ENCODE peak calls at places on chromosomes 5 and 9, in nine cellular contexts. One of them, this sample, is unnamed.

GRCh38 chr9:21555911-21556310 is 73.8 kb upstream of the IFNE start:
- DNase-seq in dermis microvascular lymphatic vessel endothelial cell: no peak
- DNase-seq in IMR-90: no peak
- DNase-seq in BE2C: no peak
- DNase-seq in myocyte: no peak
- DNase-seq in G401: no peak
- DNase-seq in Kasumi-1: no peak
- DNase-seq in nucleus accumbens: no peak
- DNase-seq in A172: no peak
- DNase-seq in this sample: no peak

GRCh38 chr5:180178516-180179398 is 30.3 kb downstream of the RASGEF1C start:
- DNase-seq in dermis microvascular lymphatic vessel endothelial cell: no peak
- DNase-seq in IMR-90: no peak
- DNase-seq in BE2C: no peak
- DNase-seq in myocyte: no peak
- DNase-seq in G401: peak; percentile 87
- DNase-seq in Kasumi-1: no peak
- DNase-seq in nucleus accumbens: no peak
- DNase-seq in A172: no peak
- DNase-seq in this sample: no peak

GRCh38 chr9:38024036-38024681 is 44.9 kb downstream of the SHB start:
- DNase-seq in dermis microvascular lymphatic vessel endothelial cell: no peak
- DNase-seq in IMR-90: peak; percentile 94
- DNase-seq in BE2C: peak; percentile 85
- DNase-seq in myocyte: peak; percentile 63
- DNase-seq in G401: no peak
- DNase-seq in Kasumi-1: no peak
- DNase-seq in nucleus accumbens: peak; percentile 61
- DNase-seq in A172: no peak
- DNase-seq in this sample: peak; percentile 87

GRCh38 chr5:75566710-75567309 is 44.4 kb upstream of the ANKDD1B start:
- DNase-seq in dermis microvascular lymphatic vessel endothelial cell: peak; percentile 96
- DNase-seq in IMR-90: peak; percentile 96
- DNase-seq in BE2C: no peak
- DNase-seq in myocyte: peak; percentile 71
- DNase-seq in G401: no peak
- DNase-seq in Kasumi-1: peak; percentile 92
- DNase-seq in nucleus accumbens: no peak
- DNase-seq in A172: peak; percentile 96
- DNase-seq in this sample: no peak

GRCh38 chr5:150377964-150378694 is 20.6 kb downstream of the TCOF1 start:
- DNase-seq in dermis microvascular lymphatic vessel endothelial cell: no peak
- DNase-seq in IMR-90: peak; percentile 99
- DNase-seq in BE2C: no peak
- DNase-seq in myocyte: peak; percentile 87
- DNase-seq in G401: no peak
- DNase-seq in Kasumi-1: no peak
- DNase-seq in nucleus accumbens: no peak
- DNase-seq in A172: peak; percentile 82
- DNase-seq in this sample: no peak

GRCh38 chr5:8500426-8500825 is 631.5 kb downstream of the MTRR start:
- DNase-seq in dermis microvascular lymphatic vessel endothelial cell: no peak
- DNase-seq in IMR-90: peak; percentile 20
- DNase-seq in BE2C: no peak
- DNase-seq in myocyte: peak; percentile 76
- DNase-seq in G401: no peak
- DNase-seq in Kasumi-1: no peak
- DNase-seq in nucleus accumbens: no peak
- DNase-seq in A172: no peak
- DNase-seq in this sample: no peak

GRCh38 chr9:129253820-129254381 is 75.8 kb upstream of the IER5L start:
- DNase-seq in dermis microvascular lymphatic vessel endothelial cell: no peak
- DNase-seq in IMR-90: no peak
- DNase-seq in BE2C: peak; percentile 28
- DNase-seq in myocyte: peak; percentile 75
- DNase-seq in G401: peak; percentile 72
- DNase-seq in Kasumi-1: no peak
- DNase-seq in nucleus accumbens: peak; percentile 35
- DNase-seq in A172: no peak
- DNase-seq in this sample: peak; percentile 91

GRCh38 chr5:156409834-156410233 is 82.9 kb downstream of the SGCD start:
- DNase-seq in dermis microvascular lymphatic vessel endothelial cell: no peak
- DNase-seq in IMR-90: no peak
- DNase-seq in BE2C: no peak
- DNase-seq in myocyte: no peak
- DNase-seq in G401: no peak
- DNase-seq in Kasumi-1: no peak
- DNase-seq in nucleus accumbens: no peak
- DNase-seq in A172: no peak
- DNase-seq in this sample: no peak

GRCh38 chr5:112885001-112885400 is 23.9 kb downstream of the SRP19 start:
- DNase-seq in dermis microvascular lymphatic vessel endothelial cell: no peak
- DNase-seq in IMR-90: no peak
- DNase-seq in BE2C: no peak
- DNase-seq in myocyte: no peak
- DNase-seq in G401: peak; percentile 89
- DNase-seq in Kasumi-1: no peak
- DNase-seq in nucleus accumbens: peak; percentile 12
- DNase-seq in A172: no peak
- DNase-seq in this sample: no peak

GRCh38 chr5:12392246-12392645 is 488.0 kb upstream of the CTNND2 start:
- DNase-seq in dermis microvascular lymphatic vessel endothelial cell: no peak
- DNase-seq in IMR-90: no peak
- DNase-seq in BE2C: no peak
- DNase-seq in myocyte: no peak
- DNase-seq in G401: no peak
- DNase-seq in Kasumi-1: no peak
- DNase-seq in nucleus accumbens: no peak
- DNase-seq in A172: peak; percentile 63
- DNase-seq in this sample: no peak

GRCh38 chr9:37746448-37747270 is 6.9 kb upstream of the TRMT10B start:
- DNase-seq in dermis microvascular lymphatic vessel endothelial cell: no peak
- DNase-seq in IMR-90: peak; percentile 86
- DNase-seq in BE2C: no peak
- DNase-seq in myocyte: no peak
- DNase-seq in G401: no peak
- DNase-seq in Kasumi-1: no peak
- DNase-seq in nucleus accumbens: no peak
- DNase-seq in A172: peak; percentile 18
- DNase-seq in this sample: no peak

GRCh38 chr9:122215663-122216062 is 13.1 kb downstream of the LHX6 start:
- DNase-seq in dermis microvascular lymphatic vessel endothelial cell: no peak
- DNase-seq in IMR-90: no peak
- DNase-seq in BE2C: no peak
- DNase-seq in myocyte: no peak
- DNase-seq in G401: no peak
- DNase-seq in Kasumi-1: no peak
- DNase-seq in nucleus accumbens: no peak
- DNase-seq in A172: no peak
- DNase-seq in this sample: no peak

GRCh38 chr5:13574634-13575033 is 369.9 kb downstream of the DNAH5 start:
- DNase-seq in dermis microvascular lymphatic vessel endothelial cell: no peak
- DNase-seq in IMR-90: no peak
- DNase-seq in BE2C: no peak
- DNase-seq in myocyte: no peak
- DNase-seq in G401: no peak
- DNase-seq in Kasumi-1: no peak
- DNase-seq in nucleus accumbens: no peak
- DNase-seq in A172: no peak
- DNase-seq in this sample: no peak

GRCh38 chr5:76831108-76831447 is 12.2 kb downstream of the F2RL1 start:
- DNase-seq in dermis microvascular lymphatic vessel endothelial cell: peak; percentile 98
- DNase-seq in IMR-90: peak; percentile 76
- DNase-seq in BE2C: no peak
- DNase-seq in myocyte: peak; percentile 96
- DNase-seq in G401: no peak
- DNase-seq in Kasumi-1: no peak
- DNase-seq in nucleus accumbens: no peak
- DNase-seq in A172: peak; percentile 97
- DNase-seq in this sample: no peak

GRCh38 chr9:129172816-129173215 is 5.2 kb downstream of the IER5L start:
- DNase-seq in dermis microvascular lymphatic vessel endothelial cell: no peak
- DNase-seq in IMR-90: no peak
- DNase-seq in BE2C: peak; percentile 32
- DNase-seq in myocyte: no peak
- DNase-seq in G401: peak; percentile 33
- DNase-seq in Kasumi-1: no peak
- DNase-seq in nucleus accumbens: peak; percentile 20
- DNase-seq in A172: no peak
- DNase-seq in this sample: peak; percentile 66

This sample was measured in aorta.